ENCODE peak calls at places on chromosomes 4 and X, in five cellular contexts. One of them, this sample, is unnamed.

GRCh38 chrX:23276475-23276874 is 58.2 kb upstream of the PTCHD1 start:
- DNase-seq in psoas muscle: no peak
- DNase-seq in hepatocyte: no peak
- DNase-seq in right cardiac atrium: no peak
- DNase-seq in ascending aorta: no peak
- DNase-seq in this sample: no peak

GRCh38 chr4:11549525-11549924 is 120.8 kb upstream of the HS3ST1 start:
- DNase-seq in psoas muscle: no peak
- DNase-seq in hepatocyte: no peak
- DNase-seq in right cardiac atrium: no peak
- DNase-seq in ascending aorta: no peak
- DNase-seq in this sample: no peak

GRCh38 chr4:23837366-23837765 is 52.5 kb downstream of the PPARGC1A start:
- DNase-seq in psoas muscle: no peak
- DNase-seq in hepatocyte: no peak
- DNase-seq in right cardiac atrium: no peak
- DNase-seq in ascending aorta: no peak
- DNase-seq in this sample: no peak

GRCh38 chrX:47311857-47312774 is 58.3 kb upstream of the ZNF157 start:
- DNase-seq in psoas muscle: no peak
- DNase-seq in hepatocyte: peak; percentile 55
- DNase-seq in right cardiac atrium: peak; percentile 60
- DNase-seq in ascending aorta: no peak
- DNase-seq in this sample: peak; percentile 46

GRCh38 chr4:153488006-153488718 is 22.0 kb downstream of the TMEM131L start:
- DNase-seq in psoas muscle: no peak
- DNase-seq in hepatocyte: no peak
- DNase-seq in right cardiac atrium: peak; percentile 72
- DNase-seq in ascending aorta: no peak
- DNase-seq in this sample: peak; percentile 54

GRCh38 chr4:172009461-172009860 is 196.3 kb downstream of the GALNTL6 start:
- DNase-seq in psoas muscle: no peak
- DNase-seq in hepatocyte: no peak
- DNase-seq in right cardiac atrium: no peak
- DNase-seq in ascending aorta: no peak
- DNase-seq in this sample: no peak

GRCh38 chrX:154380787-154381186 is 1.7 kb downstream of the EMD start:
- DNase-seq in psoas muscle: no peak
- DNase-seq in hepatocyte: no peak
- DNase-seq in right cardiac atrium: no peak
- DNase-seq in ascending aorta: no peak
- DNase-seq in this sample: no peak

GRCh38 chrX:73877687-73878086 is 314.7 kb downstream of the CHIC1 start:
- DNase-seq in psoas muscle: no peak
- DNase-seq in hepatocyte: no peak
- DNase-seq in right cardiac atrium: no peak
- DNase-seq in ascending aorta: no peak
- DNase-seq in this sample: no peak

GRCh38 chr4:95506264-95506663 is 42.5 kb downstream of the UNC5C start:
- DNase-seq in psoas muscle: no peak
- DNase-seq in hepatocyte: no peak
- DNase-seq in right cardiac atrium: no peak
- DNase-seq in ascending aorta: no peak
- DNase-seq in this sample: no peak

GRCh38 chrX:21926527-21927278 is 13.8 kb upstream of the SMS start:
- DNase-seq in psoas muscle: no peak
- DNase-seq in hepatocyte: peak; percentile 60
- DNase-seq in right cardiac atrium: no peak
- DNase-seq in ascending aorta: no peak
- DNase-seq in this sample: no peak

GRCh38 chrX:129779747-129780146 is at the start of gene SASH3:
- DNase-seq in psoas muscle: peak; percentile 76
- DNase-seq in hepatocyte: no peak
- DNase-seq in right cardiac atrium: peak; percentile 69
- DNase-seq in ascending aorta: no peak
- DNase-seq in this sample: no peak

GRCh38 chr4:52641853-52642563 is 17.1 kb downstream of the USP46 start:
- DNase-seq in psoas muscle: no peak
- DNase-seq in hepatocyte: no peak
- DNase-seq in right cardiac atrium: no peak
- DNase-seq in ascending aorta: no peak
- DNase-seq in this sample: no peak

GRCh38 chr4:75723117-75723801 is 1.1 kb upstream of the USO1 start:
- DNase-seq in psoas muscle: no peak
- DNase-seq in hepatocyte: peak; percentile 42
- DNase-seq in right cardiac atrium: no peak
- DNase-seq in ascending aorta: no peak
- DNase-seq in this sample: no peak

GRCh38 chr4:114334808-114335739 is 263.5 kb upstream of the UGT8 start:
- DNase-seq in psoas muscle: no peak
- DNase-seq in hepatocyte: no peak
- DNase-seq in right cardiac atrium: no peak
- DNase-seq in ascending aorta: no peak
- DNase-seq in this sample: no peak

GRCh38 chrX:71541546-71542022 is 8.7 kb downstream of the OGT start:
- DNase-seq in psoas muscle: no peak
- DNase-seq in hepatocyte: no peak
- DNase-seq in right cardiac atrium: no peak
- DNase-seq in ascending aorta: no peak
- DNase-seq in this sample: peak; percentile 74

DNA sequence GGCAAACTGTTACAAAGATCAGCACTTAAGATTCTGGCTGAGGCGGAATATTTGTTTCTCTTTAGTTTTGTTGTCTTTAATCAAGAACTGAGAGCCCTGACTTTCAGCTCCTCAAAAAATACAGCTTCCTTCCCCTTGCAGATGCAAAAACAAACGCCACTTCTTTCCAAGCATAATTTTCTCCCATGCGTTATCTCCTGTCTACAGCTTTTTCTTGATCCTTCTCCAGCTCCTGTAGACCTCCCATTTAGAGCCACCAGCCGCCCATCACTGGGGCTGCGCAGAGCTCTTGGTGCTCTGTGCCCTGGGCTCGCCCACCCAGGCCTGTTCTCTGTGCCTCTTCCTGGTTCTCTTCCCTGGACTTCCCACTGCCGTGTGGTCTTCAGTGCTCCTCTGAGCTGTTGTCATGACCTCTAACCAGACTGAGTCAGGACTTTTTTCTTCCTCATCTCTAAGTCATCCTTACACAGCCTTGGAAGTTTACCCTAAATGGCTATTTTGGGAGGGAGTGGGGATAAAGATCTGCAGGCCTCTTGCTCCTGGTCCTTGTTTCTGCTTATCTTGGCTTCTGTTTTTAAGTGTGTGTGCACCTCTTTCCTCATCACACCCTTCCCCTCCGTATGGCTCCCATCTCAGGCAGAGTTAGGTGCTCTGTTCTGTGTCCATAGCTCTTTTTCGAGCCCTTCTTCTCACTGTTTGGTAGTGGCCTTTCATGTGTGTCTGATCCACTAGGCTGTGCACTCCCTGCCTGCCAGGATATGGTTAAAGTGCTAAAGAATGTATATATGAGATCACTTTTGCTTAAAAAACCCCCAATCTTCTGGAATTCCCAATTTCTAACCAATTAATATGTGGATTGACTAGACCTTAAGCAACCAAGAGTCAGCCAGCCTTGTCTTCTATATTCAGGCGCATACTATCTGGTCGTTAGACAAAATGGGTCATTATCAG is 122.5 kb downstream of the PTTG2 start:
- DNase-seq in psoas muscle: no peak
- DNase-seq in hepatocyte: no peak
- DNase-seq in right cardiac atrium: peak; percentile 61
- DNase-seq in ascending aorta: no peak
- DNase-seq in this sample: no peak
- H3K4me1 ChIP-seq in psoas muscle: peaks cover 33% of the 10 kb centered on the region
- H3K4me1 ChIP-seq in hepatocyte: peaks cover 64% of the 10 kb centered on the region
- H3K4me1 ChIP-seq in right cardiac atrium: peaks cover 25% of the 10 kb centered on the region
- H3K4me1 ChIP-seq in ascending aorta: peaks cover 4% of the 10 kb centered on the region
- H3K4me1 ChIP-seq in this sample: peaks cover 35% of the 10 kb centered on the region

DNA sequence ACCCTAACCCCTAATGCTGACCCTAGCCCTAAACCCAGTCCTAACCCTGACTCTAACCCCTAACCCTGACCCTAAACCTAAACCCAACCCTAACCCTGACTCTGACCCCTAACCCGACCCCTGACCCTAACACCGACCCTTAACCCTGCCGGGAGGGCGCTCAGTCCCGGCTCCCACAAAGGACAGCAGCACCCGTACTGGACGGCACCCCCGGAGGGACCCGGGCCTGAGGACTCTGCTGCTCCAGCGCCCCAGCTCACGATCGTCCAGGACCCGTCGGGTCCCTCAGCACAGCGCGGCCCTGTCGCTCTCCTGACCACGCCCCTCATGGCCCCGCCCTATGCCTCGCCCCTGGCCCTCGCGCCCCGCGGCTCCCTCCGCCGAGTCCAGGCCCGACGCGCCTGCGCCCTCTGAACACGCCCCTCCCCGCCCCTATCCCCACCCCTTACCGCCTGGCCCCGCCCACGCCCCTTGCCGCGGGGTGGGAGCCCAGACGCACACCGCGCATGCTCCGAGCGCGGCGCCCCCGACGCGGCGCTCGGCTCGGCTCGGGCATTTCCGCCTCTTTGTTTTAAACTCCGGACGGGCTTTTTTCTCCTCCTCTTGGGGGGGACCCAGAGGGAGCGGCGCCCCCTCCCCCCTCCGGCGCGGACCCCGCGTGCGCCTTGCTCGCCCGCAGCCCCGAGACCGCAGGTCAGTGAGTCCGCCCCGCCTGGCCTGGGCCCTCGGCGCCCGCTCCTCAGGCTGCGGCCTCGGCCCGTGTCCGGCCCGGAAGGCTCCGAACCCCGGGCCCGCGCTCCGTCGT is at the start of gene PCGF3:
- DNase-seq in psoas muscle: peak; percentile 99
- DNase-seq in hepatocyte: peak; percentile 99
- DNase-seq in right cardiac atrium: peak; percentile 99
- DNase-seq in ascending aorta: peak; percentile 98
- DNase-seq in this sample: peak; percentile 98
- H3K4me1 ChIP-seq in psoas muscle: peaks cover 12% of the 10 kb centered on the region
- H3K4me1 ChIP-seq in hepatocyte: peaks cover 18% of the 10 kb centered on the region
- H3K4me1 ChIP-seq in right cardiac atrium: peaks cover 7% of the 10 kb centered on the region
- H3K4me1 ChIP-seq in ascending aorta: peaks cover 6% of the 10 kb centered on the region
- H3K4me1 ChIP-seq in this sample: peaks cover 5% of the 10 kb centered on the region

GRCh38 chrX:48957827-48958634 is 624 bp upstream of the OTUD5 start:
- DNase-seq in psoas muscle: peak; percentile 98
- DNase-seq in hepatocyte: peak; percentile 95
- DNase-seq in right cardiac atrium: peak; percentile 97
- DNase-seq in ascending aorta: peak; percentile 98
- DNase-seq in this sample: peak; percentile 98
- H3K4me1 ChIP-seq in psoas muscle: peaks cover 6% of the 10 kb centered on the region
- H3K4me1 ChIP-seq in hepatocyte: peaks cover 9% of the 10 kb centered on the region
- H3K4me1 ChIP-seq in right cardiac atrium: peaks cover 12% of the 10 kb centered on the region
- H3K4me1 ChIP-seq in ascending aorta: no peaks in the 10 kb centered on the region
- H3K4me1 ChIP-seq in this sample: peaks cover 18% of the 10 kb centered on the region

DNA sequence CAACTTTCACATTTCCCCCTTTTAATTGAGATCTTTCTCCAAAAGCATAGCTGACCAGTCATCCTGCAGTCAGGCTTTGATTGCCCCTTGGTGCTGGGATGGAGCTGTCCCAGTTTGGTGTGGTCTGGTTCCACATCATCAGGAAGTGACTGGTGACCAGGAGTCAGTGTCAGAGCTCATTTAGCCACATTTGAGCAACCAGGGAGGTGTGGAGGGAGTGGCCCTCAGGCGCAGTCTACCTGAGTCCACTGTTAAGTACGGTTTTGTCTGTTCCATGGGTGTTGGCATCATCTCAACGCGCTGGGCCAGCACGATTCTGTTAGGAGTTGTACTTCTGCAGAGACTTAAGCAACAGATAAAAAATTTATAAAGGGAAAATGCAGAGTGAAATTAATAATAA is 52.6 kb downstream of the RGS12 start:
- DNase-seq in psoas muscle: peak; percentile 34
- DNase-seq in hepatocyte: no peak
- DNase-seq in right cardiac atrium: no peak
- DNase-seq in ascending aorta: no peak
- DNase-seq in this sample: no peak
- H3K4me1 ChIP-seq in psoas muscle: peaks cover 9% of the 10 kb centered on the region
- H3K4me1 ChIP-seq in hepatocyte: peaks cover 12% of the 10 kb centered on the region
- H3K4me1 ChIP-seq in right cardiac atrium: no peaks in the 10 kb centered on the region
- H3K4me1 ChIP-seq in ascending aorta: no peaks in the 10 kb centered on the region
- H3K4me1 ChIP-seq in this sample: peaks cover 11% of the 10 kb centered on the region

GRCh38 chr4:185212566-185212965 is 3.2 kb downstream of the SNX25 start:
- DNase-seq in psoas muscle: no peak
- DNase-seq in hepatocyte: no peak
- DNase-seq in right cardiac atrium: no peak
- DNase-seq in ascending aorta: peak; percentile 46
- DNase-seq in this sample: no peak

GRCh38 chr4:185211641-185212040 is 2.2 kb downstream of the SNX25 start:
- DNase-seq in psoas muscle: no peak
- DNase-seq in hepatocyte: no peak
- DNase-seq in right cardiac atrium: no peak
- DNase-seq in ascending aorta: peak; percentile 53
- DNase-seq in this sample: no peak

GRCh38 chr4:185209031-185209851 is at the start of gene SNX25:
- DNase-seq in psoas muscle: peak; percentile 92
- DNase-seq in hepatocyte: peak; percentile 95
- DNase-seq in right cardiac atrium: peak; percentile 96
- DNase-seq in ascending aorta: peak; percentile 93
- DNase-seq in this sample: peak; percentile 82

GRCh38 chr4:185210102-185210981 is 944 bp downstream of the SNX25 start:
- DNase-seq in psoas muscle: peak; percentile 72
- DNase-seq in hepatocyte: peak; percentile 65
- DNase-seq in right cardiac atrium: peak; percentile 80
- DNase-seq in ascending aorta: peak; percentile 74
- DNase-seq in this sample: peak; percentile 63

DNA sequence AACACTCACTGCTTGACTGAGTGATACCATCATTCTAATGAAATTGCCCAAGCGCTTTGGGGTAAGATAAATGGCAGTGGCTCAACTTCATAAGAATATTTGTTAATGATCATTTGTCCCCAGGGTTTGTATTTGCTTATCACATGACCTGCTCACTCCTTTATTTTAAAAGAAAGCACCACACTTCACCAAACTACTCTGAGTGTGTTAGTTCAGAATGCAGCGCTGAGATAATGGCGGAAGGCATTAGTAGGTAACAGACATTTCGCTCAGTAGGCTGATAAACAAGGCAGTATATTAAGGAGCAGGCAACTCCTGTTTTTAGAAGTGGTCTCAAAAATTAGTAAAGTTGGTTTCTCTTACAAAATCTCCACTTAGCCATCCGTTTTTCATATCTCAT is 1.6 kb downstream of the SNX25 start:
- DNase-seq in psoas muscle: no peak
- DNase-seq in hepatocyte: no peak
- DNase-seq in right cardiac atrium: no peak
- DNase-seq in ascending aorta: peak; percentile 30
- DNase-seq in this sample: no peak
- H3K4me1 ChIP-seq in psoas muscle: peaks cover 21% of the 10 kb centered on the region
- H3K4me1 ChIP-seq in hepatocyte: peaks cover 17% of the 10 kb centered on the region
- H3K4me1 ChIP-seq in right cardiac atrium: no peaks in the 10 kb centered on the region
- H3K4me1 ChIP-seq in ascending aorta: no peaks in the 10 kb centered on the region
- H3K4me1 ChIP-seq in this sample: peaks cover 6% of the 10 kb centered on the region

GRCh38 chr4:10091531-10092181 is 24.9 kb downstream of the WDR1 start:
- DNase-seq in psoas muscle: peak; percentile 61
- DNase-seq in hepatocyte: no peak
- DNase-seq in right cardiac atrium: peak; percentile 56
- DNase-seq in ascending aorta: no peak
- DNase-seq in this sample: no peak
- H3K4me1 ChIP-seq in psoas muscle: peaks cover 76% of the 10 kb centered on the region
- H3K4me1 ChIP-seq in hepatocyte: peaks cover 39% of the 10 kb centered on the region
- H3K4me1 ChIP-seq in right cardiac atrium: peaks cover 43% of the 10 kb centered on the region
- H3K4me1 ChIP-seq in ascending aorta: peaks cover 41% of the 10 kb centered on the region
- H3K4me1 ChIP-seq in this sample: peaks cover 52% of the 10 kb centered on the region

GRCh38 chrX:80022363-80023031 is 7.9 kb downstream of the TBX22 start:
- DNase-seq in psoas muscle: no peak
- DNase-seq in hepatocyte: peak; percentile 8
- DNase-seq in right cardiac atrium: no peak
- DNase-seq in ascending aorta: no peak
- DNase-seq in this sample: no peak
- H3K4me1 ChIP-seq in psoas muscle: no peaks in the 10 kb centered on the region
- H3K4me1 ChIP-seq in hepatocyte: no peaks in the 10 kb centered on the region
- H3K4me1 ChIP-seq in right cardiac atrium: no peaks in the 10 kb centered on the region
- H3K4me1 ChIP-seq in ascending aorta: no peaks in the 10 kb centered on the region
- H3K4me1 ChIP-seq in this sample: no peaks in the 10 kb centered on the region

GRCh38 chrX:133951098-133951497 is 34.3 kb downstream of the GPC3 start:
- DNase-seq in psoas muscle: no peak
- DNase-seq in hepatocyte: no peak
- DNase-seq in right cardiac atrium: no peak
- DNase-seq in ascending aorta: no peak
- DNase-seq in this sample: no peak
- H3K4me1 ChIP-seq in psoas muscle: no peaks in the 10 kb centered on the region
- H3K4me1 ChIP-seq in hepatocyte: no peaks in the 10 kb centered on the region
- H3K4me1 ChIP-seq in right cardiac atrium: no peaks in the 10 kb centered on the region
- H3K4me1 ChIP-seq in ascending aorta: no peaks in the 10 kb centered on the region
- H3K4me1 ChIP-seq in this sample: no peaks in the 10 kb centered on the region

This sample was measured in cardiac muscle cell.